ENCODE peak calls at places on chromosome 16, in ten cellular contexts. One of them, this sample, is unnamed.

GRCh38 chr16:46673320-46674013 is 15.5 kb downstream of the VPS35 start:
- DNase-seq in GM12878: peak
- DNase-seq in spleen: no peak
- DNase-seq in caudate nucleus: no peak
- DNase-seq in neural progenitor cell: peak
- DNase-seq in CD8-positive, alpha-beta memory T cell: peak
- DNase-seq in stomach: peak
- DNase-seq in fibroblast of lung: peak
- DNase-seq in IMR-90: peak
- DNase-seq in CD4-positive, CD25-positive, alpha-beta regulatory T cell: peak
- DNase-seq in this sample: peak

GRCh38 chr16:64238576-64238975 is 883.3 kb downstream of the CDH11 start:
- DNase-seq in CD8-positive, alpha-beta memory T cell: no peak
- DNase-seq in IMR-90: peak
- DNase-seq in spleen: no peak
- DNase-seq in CD4-positive, CD25-positive, alpha-beta regulatory T cell: no peak
- DNase-seq in caudate nucleus: no peak
- DNase-seq in stomach: no peak
- DNase-seq in GM12878: no peak
- DNase-seq in fibroblast of lung: peak
- DNase-seq in neural progenitor cell: no peak
- DNase-seq in this sample: no peak

GRCh38 chr16:79402920-79403319 is 197.6 kb downstream of the MAF start:
- DNase-seq in neural progenitor cell: no peak
- DNase-seq in IMR-90: no peak
- DNase-seq in CD8-positive, alpha-beta memory T cell: no peak
- DNase-seq in fibroblast of lung: no peak
- DNase-seq in CD4-positive, CD25-positive, alpha-beta regulatory T cell: no peak
- DNase-seq in stomach: no peak
- DNase-seq in GM12878: no peak
- DNase-seq in spleen: no peak
- DNase-seq in caudate nucleus: no peak
- DNase-seq in this sample: no peak

GRCh38 chr16:48252013-48252412 is 4.7 kb upstream of the ABCC11 start:
- DNase-seq in CD8-positive, alpha-beta memory T cell: no peak
- DNase-seq in neural progenitor cell: no peak
- DNase-seq in CD4-positive, CD25-positive, alpha-beta regulatory T cell: no peak
- DNase-seq in stomach: no peak
- DNase-seq in spleen: no peak
- DNase-seq in caudate nucleus: no peak
- DNase-seq in IMR-90: no peak
- DNase-seq in fibroblast of lung: no peak
- DNase-seq in GM12878: no peak
- DNase-seq in this sample: no peak

GRCh38 chr16:80526418-80527061 is 14.3 kb upstream of the DYNLRB2 start:
- DNase-seq in fibroblast of lung: peak
- DNase-seq in spleen: no peak
- DNase-seq in neural progenitor cell: peak
- DNase-seq in CD8-positive, alpha-beta memory T cell: peak
- DNase-seq in GM12878: no peak
- DNase-seq in CD4-positive, CD25-positive, alpha-beta regulatory T cell: peak
- DNase-seq in caudate nucleus: no peak
- DNase-seq in IMR-90: peak
- DNase-seq in stomach: peak
- DNase-seq in this sample: no peak

GRCh38 chr16:46974352-46974751 is 878 bp upstream of the DNAJA2 start:
- DNase-seq in caudate nucleus: no peak
- DNase-seq in spleen: no peak
- DNase-seq in IMR-90: no peak
- DNase-seq in stomach: no peak
- DNase-seq in GM12878: peak
- DNase-seq in CD8-positive, alpha-beta memory T cell: peak
- DNase-seq in CD4-positive, CD25-positive, alpha-beta regulatory T cell: peak
- DNase-seq in neural progenitor cell: peak
- DNase-seq in fibroblast of lung: peak
- DNase-seq in this sample: no peak

GRCh38 chr16:67967183-67967955 is 1.1 kb downstream of the SLC12A4 start:
- DNase-seq in fibroblast of lung: no peak
- DNase-seq in CD8-positive, alpha-beta memory T cell: peak
- DNase-seq in stomach: no peak
- DNase-seq in GM12878: no peak
- DNase-seq in neural progenitor cell: no peak
- DNase-seq in caudate nucleus: no peak
- DNase-seq in spleen: peak
- DNase-seq in CD4-positive, CD25-positive, alpha-beta regulatory T cell: peak
- DNase-seq in IMR-90: no peak
- DNase-seq in this sample: no peak

GRCh38 chr16:89210165-89210903 is 7.2 kb upstream of the ZNF778 start:
- DNase-seq in stomach: no peak
- DNase-seq in fibroblast of lung: no peak
- DNase-seq in caudate nucleus: no peak
- DNase-seq in IMR-90: no peak
- DNase-seq in GM12878: no peak
- DNase-seq in spleen: no peak
- DNase-seq in CD8-positive, alpha-beta memory T cell: no peak
- DNase-seq in neural progenitor cell: no peak
- DNase-seq in CD4-positive, CD25-positive, alpha-beta regulatory T cell: no peak
- DNase-seq in this sample: no peak

GRCh38 chr16:24117680-24118079 is 138.5 kb upstream of the CACNG3 start:
- DNase-seq in GM12878: no peak
- DNase-seq in stomach: no peak
- DNase-seq in CD8-positive, alpha-beta memory T cell: no peak
- DNase-seq in IMR-90: no peak
- DNase-seq in caudate nucleus: no peak
- DNase-seq in CD4-positive, CD25-positive, alpha-beta regulatory T cell: no peak
- DNase-seq in neural progenitor cell: no peak
- DNase-seq in fibroblast of lung: no peak
- DNase-seq in spleen: no peak
- DNase-seq in this sample: no peak

GRCh38 chr16:1193143-1193824 is 31.8 kb downstream of the TPSG1 start:
- DNase-seq in GM12878: no peak
- DNase-seq in IMR-90: no peak
- DNase-seq in caudate nucleus: no peak
- DNase-seq in CD8-positive, alpha-beta memory T cell: no peak
- DNase-seq in spleen: no peak
- DNase-seq in fibroblast of lung: no peak
- DNase-seq in neural progenitor cell: no peak
- DNase-seq in stomach: no peak
- DNase-seq in CD4-positive, CD25-positive, alpha-beta regulatory T cell: no peak
- DNase-seq in this sample: no peak

GRCh38 chr16:10938321-10938720 is 3.9 kb downstream of the DEXI start:
- DNase-seq in stomach: no peak
- DNase-seq in fibroblast of lung: no peak
- DNase-seq in IMR-90: no peak
- DNase-seq in caudate nucleus: no peak
- DNase-seq in CD8-positive, alpha-beta memory T cell: no peak
- DNase-seq in GM12878: no peak
- DNase-seq in neural progenitor cell: no peak
- DNase-seq in spleen: peak
- DNase-seq in CD4-positive, CD25-positive, alpha-beta regulatory T cell: peak
- DNase-seq in this sample: no peak

GRCh38 chr16:56945847-56946527 is 14.0 kb downstream of the HERPUD1 start:
- DNase-seq in fibroblast of lung: no peak
- DNase-seq in neural progenitor cell: no peak
- DNase-seq in CD4-positive, CD25-positive, alpha-beta regulatory T cell: no peak
- DNase-seq in caudate nucleus: no peak
- DNase-seq in stomach: no peak
- DNase-seq in GM12878: no peak
- DNase-seq in spleen: no peak
- DNase-seq in IMR-90: no peak
- DNase-seq in CD8-positive, alpha-beta memory T cell: no peak
- DNase-seq in this sample: no peak

DNA sequence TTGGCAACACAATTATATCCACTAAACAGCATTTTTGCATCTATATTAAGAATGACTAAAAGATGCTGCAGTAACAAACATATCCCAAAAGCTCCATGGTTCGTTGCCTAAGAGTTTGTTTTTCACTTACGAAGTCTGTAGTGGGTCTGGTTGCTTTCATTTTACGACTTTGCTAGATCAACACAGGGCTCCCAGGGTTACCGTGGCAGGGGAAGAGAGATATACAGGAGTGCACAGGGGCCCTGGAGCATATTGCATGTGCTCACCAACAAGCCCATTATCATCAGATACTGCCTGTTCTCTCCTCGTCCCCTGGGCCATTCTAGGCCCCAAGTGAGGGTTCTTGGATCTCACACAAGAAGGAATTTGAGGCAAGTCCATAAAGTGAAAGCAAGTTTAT is 3.1 kb upstream of the MMP2 start:
- DNase-seq in CD4-positive, CD25-positive, alpha-beta regulatory T cell: no peak
- DNase-seq in CD8-positive, alpha-beta memory T cell: no peak
- DNase-seq in neural progenitor cell: no peak
- DNase-seq in GM12878: no peak
- DNase-seq in stomach: no peak
- DNase-seq in spleen: no peak
- DNase-seq in caudate nucleus: no peak
- DNase-seq in IMR-90: no peak
- DNase-seq in fibroblast of lung: no peak
- DNase-seq in this sample: no peak
- H3K27ac ChIP-seq in CD4-positive, CD25-positive, alpha-beta regulatory T cell: no peak
- H3K27ac ChIP-seq in CD8-positive, alpha-beta memory T cell: no peak
- H3K27ac ChIP-seq in neural progenitor cell: no peak
- H3K27ac ChIP-seq in GM12878: no peak
- H3K27ac ChIP-seq in stomach: peak
- H3K27ac ChIP-seq in spleen: peak
- H3K27ac ChIP-seq in caudate nucleus: no peak
- H3K27ac ChIP-seq in IMR-90: no peak
- H3K27ac ChIP-seq in fibroblast of lung: peak
- H3K27ac ChIP-seq in this sample: no peak

GRCh38 chr16:85573696-85574641 is 39.2 kb upstream of the GSE1 start:
- DNase-seq in IMR-90: peak
- DNase-seq in fibroblast of lung: peak
- DNase-seq in CD4-positive, CD25-positive, alpha-beta regulatory T cell: no peak
- DNase-seq in caudate nucleus: no peak
- DNase-seq in CD8-positive, alpha-beta memory T cell: no peak
- DNase-seq in neural progenitor cell: no peak
- DNase-seq in stomach: no peak
- DNase-seq in GM12878: no peak
- DNase-seq in spleen: no peak
- DNase-seq in this sample: peak
- H3K27ac ChIP-seq in IMR-90: no peak
- H3K27ac ChIP-seq in fibroblast of lung: peak
- H3K27ac ChIP-seq in CD4-positive, CD25-positive, alpha-beta regulatory T cell: no peak
- H3K27ac ChIP-seq in caudate nucleus: peak
- H3K27ac ChIP-seq in CD8-positive, alpha-beta memory T cell: peak
- H3K27ac ChIP-seq in neural progenitor cell: no peak
- H3K27ac ChIP-seq in stomach: peak
- H3K27ac ChIP-seq in GM12878: no peak
- H3K27ac ChIP-seq in spleen: peak
- H3K27ac ChIP-seq in this sample: no peak

DNA sequence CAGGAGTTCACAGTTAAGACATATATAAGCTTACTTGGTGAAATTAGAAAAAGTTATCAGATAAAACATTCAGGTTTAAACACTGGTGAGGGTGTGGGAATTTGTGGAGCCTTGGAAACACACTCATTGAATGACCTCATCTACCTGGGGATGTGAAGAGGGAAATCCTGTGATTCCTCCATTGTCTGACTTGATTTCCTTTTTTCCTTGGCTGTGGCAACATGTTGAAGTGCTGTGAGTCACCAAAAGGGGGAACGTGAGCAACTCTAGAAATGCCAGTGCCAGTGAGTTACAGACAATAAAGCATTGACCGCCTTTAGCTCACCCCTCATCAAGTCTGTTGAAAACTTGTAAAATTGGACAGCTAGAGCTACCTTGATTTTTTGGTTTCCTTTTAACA is 1.8 kb downstream of the HMOX2 start:
- DNase-seq in stomach: no peak
- DNase-seq in neural progenitor cell: peak
- DNase-seq in IMR-90: peak
- DNase-seq in CD4-positive, CD25-positive, alpha-beta regulatory T cell: peak
- DNase-seq in caudate nucleus: no peak
- DNase-seq in spleen: no peak
- DNase-seq in GM12878: no peak
- DNase-seq in CD8-positive, alpha-beta memory T cell: peak
- DNase-seq in fibroblast of lung: peak
- DNase-seq in this sample: no peak
- H3K27ac ChIP-seq in stomach: peak
- H3K27ac ChIP-seq in neural progenitor cell: no peak
- H3K27ac ChIP-seq in IMR-90: no peak
- H3K27ac ChIP-seq in CD4-positive, CD25-positive, alpha-beta regulatory T cell: peak
- H3K27ac ChIP-seq in caudate nucleus: no peak
- H3K27ac ChIP-seq in spleen: no peak
- H3K27ac ChIP-seq in GM12878: no peak
- H3K27ac ChIP-seq in CD8-positive, alpha-beta memory T cell: no peak
- H3K27ac ChIP-seq in fibroblast of lung: no peak
- H3K27ac ChIP-seq in this sample: no peak

GRCh38 chr16:82995286-82995926 is 368.6 kb downstream of the CDH13 start:
- DNase-seq in CD4-positive, CD25-positive, alpha-beta regulatory T cell: no peak
- DNase-seq in fibroblast of lung: no peak
- DNase-seq in caudate nucleus: no peak
- DNase-seq in IMR-90: no peak
- DNase-seq in spleen: no peak
- DNase-seq in neural progenitor cell: no peak
- DNase-seq in CD8-positive, alpha-beta memory T cell: no peak
- DNase-seq in stomach: no peak
- DNase-seq in GM12878: no peak
- DNase-seq in this sample: no peak

GRCh38 chr16:82996814-82997213 is 370.0 kb downstream of the CDH13 start:
- DNase-seq in spleen: no peak
- DNase-seq in CD8-positive, alpha-beta memory T cell: no peak
- DNase-seq in caudate nucleus: no peak
- DNase-seq in neural progenitor cell: no peak
- DNase-seq in CD4-positive, CD25-positive, alpha-beta regulatory T cell: no peak
- DNase-seq in GM12878: no peak
- DNase-seq in IMR-90: no peak
- DNase-seq in stomach: no peak
- DNase-seq in fibroblast of lung: no peak
- DNase-seq in this sample: no peak

GRCh38 chr16:82993415-82993814 is 366.6 kb downstream of the CDH13 start:
- DNase-seq in stomach: no peak
- DNase-seq in spleen: no peak
- DNase-seq in fibroblast of lung: no peak
- DNase-seq in IMR-90: no peak
- DNase-seq in GM12878: no peak
- DNase-seq in CD8-positive, alpha-beta memory T cell: no peak
- DNase-seq in caudate nucleus: no peak
- DNase-seq in neural progenitor cell: no peak
- DNase-seq in CD4-positive, CD25-positive, alpha-beta regulatory T cell: no peak
- DNase-seq in this sample: no peak

GRCh38 chr16:82993874-82994375 is 367.2 kb downstream of the CDH13 start:
- DNase-seq in CD8-positive, alpha-beta memory T cell: no peak
- DNase-seq in stomach: no peak
- DNase-seq in neural progenitor cell: no peak
- DNase-seq in spleen: no peak
- DNase-seq in IMR-90: no peak
- DNase-seq in caudate nucleus: no peak
- DNase-seq in CD4-positive, CD25-positive, alpha-beta regulatory T cell: no peak
- DNase-seq in fibroblast of lung: no peak
- DNase-seq in GM12878: no peak
- DNase-seq in this sample: no peak

DNA sequence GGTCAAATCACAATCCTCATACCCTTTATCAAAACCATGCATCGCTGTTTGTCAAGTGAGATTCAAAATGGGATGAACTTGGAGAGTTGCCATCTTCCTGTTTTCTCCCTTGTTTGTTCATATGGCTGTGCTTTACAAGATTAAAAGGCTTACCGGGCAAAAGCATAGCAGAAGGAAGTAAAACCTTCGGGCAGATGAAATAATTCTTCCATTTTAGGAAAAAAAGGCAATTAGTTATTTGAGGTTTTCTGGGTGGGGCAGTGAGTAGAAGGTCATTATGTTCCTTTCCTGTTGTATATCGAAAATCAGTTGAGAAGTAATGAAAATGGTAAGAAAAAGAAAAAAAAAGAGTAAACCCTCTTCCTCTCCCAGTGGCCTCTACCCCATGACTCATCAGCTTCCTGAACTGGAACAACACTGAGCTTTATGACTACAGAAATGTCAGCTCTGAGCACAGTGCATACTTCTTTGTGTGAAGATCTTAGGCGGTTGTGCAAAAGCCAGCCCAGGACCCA is 369.2 kb downstream of the CDH13 start:
- DNase-seq in CD8-positive, alpha-beta memory T cell: no peak
- DNase-seq in caudate nucleus: no peak
- DNase-seq in IMR-90: peak
- DNase-seq in spleen: no peak
- DNase-seq in CD4-positive, CD25-positive, alpha-beta regulatory T cell: no peak
- DNase-seq in fibroblast of lung: peak
- DNase-seq in GM12878: no peak
- DNase-seq in neural progenitor cell: no peak
- DNase-seq in stomach: no peak
- DNase-seq in this sample: no peak
- H3K27ac ChIP-seq in CD8-positive, alpha-beta memory T cell: no peak
- H3K27ac ChIP-seq in caudate nucleus: no peak
- H3K27ac ChIP-seq in IMR-90: peak
- H3K27ac ChIP-seq in spleen: peak
- H3K27ac ChIP-seq in CD4-positive, CD25-positive, alpha-beta regulatory T cell: no peak
- H3K27ac ChIP-seq in fibroblast of lung: no peak
- H3K27ac ChIP-seq in GM12878: no peak
- H3K27ac ChIP-seq in neural progenitor cell: no peak
- H3K27ac ChIP-seq in stomach: no peak
- H3K27ac ChIP-seq in this sample: no peak

This sample was measured in substantia nigra.